ENCODE peak calls at places on chromosomes 4 and X, in six cellular contexts. D, O, V, B, S and N are unnamed samples.

GRCh38 chrX:37603938-37604409 is 32.5 kb downstream of the LANCL3 start:
- DNase-seq in D (no peak), O (no peak), V (no peak), B (no peak), S (peak; percentile 28), N (no peak)

GRCh38 chr4:38449506-38450174 is 214.4 kb upstream of the KLF3 start:
- DNase-seq in D (no peak), O (no peak), V (no peak), B (no peak), S (no peak), N (no peak)

GRCh38 chr4:8547912-8548730 is 32.1 kb upstream of the GPR78 start:
- DNase-seq in D (no peak), O (peak; percentile 4), V (no peak), B (no peak), S (no peak), N (no peak)

GRCh38 chrX:41541381-41541780 is 94.2 kb downstream of the NYX start:
- DNase-seq in D (no peak), O (no peak), V (no peak), B (no peak), S (no peak), N (no peak)

GRCh38 chr4:2785613-2786012 is 7.3 kb upstream of the SH3BP2 start:
- DNase-seq in D (no peak), O (no peak), V (no peak), B (no peak), S (no peak), N (no peak)

GRCh38 chr4:176302283-176303275 is 17.2 kb upstream of the SPCS3 start:
- DNase-seq in D (no peak), O (no peak), V (no peak), B (no peak), S (no peak), N (no peak)

GRCh38 chr4:47654972-47655693 is 170.1 kb downstream of the ATP10D start:
- DNase-seq in D (no peak), O (no peak), V (no peak), B (no peak), S (no peak), N (no peak)

GRCh38 chrX:85037114-85037513 is 33.4 kb downstream of the APOOL start:
- DNase-seq in D (no peak), O (no peak), V (no peak), B (no peak), S (no peak), N (no peak)

GRCh38 chrX:1673337-1673736 is 58.5 kb downstream of the ASMT start:
- DNase-seq in D (no peak), O (no peak), V (no peak), B (no peak), S (no peak), N (no peak)

GRCh38 chr4:91963489-91963888 is 340.3 kb upstream of the GRID2 start:
- DNase-seq in D (no peak), O (no peak), V (no peak), B (no peak), S (no peak), N (no peak)

GRCh38 chr4:155809835-155810234 is 51.0 kb downstream of the GUCY1B1 start:
- DNase-seq in D (peak; percentile 17), O (no peak), V (no peak), B (no peak), S (no peak), N (peak; percentile 31)

GRCh38 chr4:78584863-78585576 is 33.5 kb downstream of the ANXA3 start:
- DNase-seq in D (no peak), O (no peak), V (no peak), B (no peak), S (no peak), N (no peak)

GRCh38 chr4:179415842-179416223 is 1973.6 kb upstream of the AGA start:
- DNase-seq in D (no peak), O (no peak), V (no peak), B (no peak), S (no peak), N (no peak)

GRCh38 chrX:131677655-131678628 is 134.1 kb downstream of the OR13H1 start:
- DNase-seq in D (no peak), O (peak; percentile 62), V (peak; percentile 28), B (peak; percentile 39), S (peak; percentile 4), N (peak; percentile 26)

GRCh38 chr4:17310269-17310652 is 201.6 kb downstream of the QDPR start:
- DNase-seq in D (no peak), O (no peak), V (no peak), B (no peak), S (no peak), N (no peak)

GRCh38 chrX:77795124-77795523 is 9.1 kb upstream of the ATRX start:
- DNase-seq in D (no peak), O (no peak), V (no peak), B (no peak), S (no peak), N (no peak)

GRCh38 chr4:155692990-155693659 is 26.5 kb downstream of the GUCY1A1 start:
- DNase-seq in D (no peak), O (no peak), V (no peak), B (no peak), S (no peak), N (no peak)

GRCh38 chrX:9765737-9766098 is at the start of gene GPR143:
- DNase-seq in D (no peak), O (no peak), V (no peak), B (peak; percentile 31), S (peak; percentile 20), N (no peak)

GRCh38 chr4:37985730-37986275 is 25.6 kb downstream of the PTTG2 start:
- DNase-seq in D (no peak), O (no peak), V (no peak), B (no peak), S (no peak), N (no peak)

GRCh38 chr4:85452073-85452764 is 22.7 kb upstream of the ARHGAP24 start:
- DNase-seq in D (no peak), O (no peak), V (no peak), B (no peak), S (no peak), N (no peak)

GRCh38 chr4:176443117-176443516 is 123.4 kb downstream of the SPCS3 start:
- DNase-seq in D (no peak), O (no peak), V (no peak), B (no peak), S (no peak), N (no peak)

GRCh38 chr4:151331276-151332042 is 6.1 kb upstream of the SH3D19 start:
- DNase-seq in D (no peak), O (no peak), V (no peak), B (no peak), S (no peak), N (no peak)

GRCh38 chr4:135840781-135841180 is 1639.2 kb upstream of the PABPC4L start:
- DNase-seq in D (no peak), O (no peak), V (no peak), B (no peak), S (no peak), N (no peak)

GRCh38 chr4:186621959-186622553 is 66.7 kb upstream of the MTNR1A start:
- DNase-seq in D (no peak), O (no peak), V (no peak), B (no peak), S (no peak), N (no peak)

GRCh38 chr4:142817442-142817841 is 28.7 kb downstream of the INPP4B start:
- DNase-seq in D (peak; percentile 12), O (no peak), V (no peak), B (no peak), S (no peak), N (no peak)

GRCh38 chrX:14026121-14026520 is 3.6 kb downstream of the GEMIN8 start:
- DNase-seq in D (no peak), O (no peak), V (no peak), B (no peak), S (no peak), N (no peak)

GRCh38 chrX:56759736-56760409 is 30.8 kb downstream of the NBDY start:
- DNase-seq in D (no peak), O (no peak), V (no peak), B (peak; percentile 6), S (no peak), N (no peak)

GRCh38 chr4:169440446-169440845 is 169.7 kb upstream of the SH3RF1 start:
- DNase-seq in D (peak; percentile 24), O (no peak), V (no peak), B (no peak), S (peak; percentile 37), N (no peak)

GRCh38 chr4:48653217-48654014 is 126.7 kb downstream of the FRYL start:
- DNase-seq in D (peak; percentile 19), O (no peak), V (no peak), B (peak; percentile 47), S (no peak), N (peak; percentile 71)

GRCh38 chr4:80201326-80202151 is 4.2 kb downstream of the PRDM8 start:
- DNase-seq in D (no peak), O (no peak), V (peak; percentile 69), B (peak; percentile 22), S (no peak), N (peak; percentile 18)

GRCh38 chr4:6992728-6993655 is 50.2 kb upstream of the TADA2B start:
- DNase-seq in D (no peak), O (no peak), V (peak; percentile 16), B (no peak), S (peak; percentile 59), N (peak; percentile 60)

GRCh38 chr4:109701566-109702399 is 1.5 kb downstream of the CASP6 start:
- DNase-seq in D (no peak), O (peak; percentile 17), V (no peak), B (no peak), S (peak; percentile 8), N (no peak)
- TF ChIP-seq POLR2A in D (no peak), O (no peak), V (no peak), B (no peak), S (no peak), N (no peak)

GRCh38 chr4:83334425-83335241 is at the start of gene HPSE:
- DNase-seq in D (peak; percentile 72), O (peak; percentile 60), V (peak; percentile 67), B (peak; percentile 81), S (peak; percentile 90), N (peak; percentile 77)
- TF ChIP-seq POLR2A in D (no peak), O (no peak), V (peak; percentile 74), B (no peak), S (peak; percentile 54), N (peak; percentile 30)

GRCh38 chrX:18574591-18574990 is 97.3 kb downstream of the RS1 start:
- DNase-seq in D (peak; percentile 56), O (no peak), V (no peak), B (peak; percentile 66), S (peak; percentile 4), N (peak; percentile 17)

GRCh38 chrX:18573556-18573955 is 98.4 kb downstream of the RS1 start:
- DNase-seq in D (no peak), O (no peak), V (no peak), B (no peak), S (no peak), N (no peak)

GRCh38 chrX:18577400-18577799 is 94.5 kb downstream of the RS1 start:
- DNase-seq in D (no peak), O (no peak), V (no peak), B (no peak), S (no peak), N (no peak)

GRCh38 chrX:18579495-18579894 is 92.4 kb downstream of the RS1 start:
- DNase-seq in D (no peak), O (no peak), V (no peak), B (no peak), S (no peak), N (no peak)

GRCh38 chrX:18575744-18576143 is 96.2 kb downstream of the RS1 start:
- DNase-seq in D (no peak), O (no peak), V (no peak), B (no peak), S (no peak), N (no peak)
- TF ChIP-seq POLR2A in D (no peak), O (no peak), V (no peak), B (no peak), S (no peak), N (no peak)

GRCh38 chr4:25160714-25161598 is 707 bp upstream of the SEPSECS start:
- DNase-seq in D (peak; percentile 15), O (peak; percentile 8), V (peak; percentile 18), B (peak; percentile 19), S (no peak), N (no peak)
- TF ChIP-seq POLR2A in D (peak; percentile 54), O (no peak), V (no peak), B (no peak), S (no peak), N (no peak)